ENCODE peak calls at places on chromosomes 6 and 20, in four cellular contexts. Z, C, M and Q are unnamed samples.

GRCh38 chr20:4711511-4711910 is 10.2 kb upstream of the PRND start:
- DNase-seq in C (no peak), Z (no peak), M (no peak), Q (no peak)

GRCh38 chr20:4544765-4545164 is 176.9 kb upstream of the PRND start:
- DNase-seq in M (no peak), Z (no peak), C (no peak), Q (no peak)

GRCh38 chr20:37345339-37346231 is at the start of gene SRC:
- DNase-seq in Z (peak), M (no peak), C (peak), Q (peak)

GRCh38 chr20:38043512-38044300 is 10.2 kb downstream of the RPRD1B start:
- DNase-seq in M (no peak), C (no peak), Z (no peak), Q (no peak)

GRCh38 chr6:25332165-25332564 is 53.0 kb downstream of the CARMIL1 start:
- DNase-seq in C (no peak), Z (no peak), M (no peak), Q (no peak)

GRCh38 chr20:39990692-39991091 is 698.3 kb downstream of the MAFB start:
- DNase-seq in Z (no peak), M (no peak), C (no peak), Q (no peak)

GRCh38 chr6:107567643-107568042 is 77.7 kb downstream of the SOBP start:
- DNase-seq in M (no peak), Z (no peak), C (no peak), Q (no peak)

GRCh38 chr6:82915666-82916065 is 150.0 kb downstream of the UBE3D start:
- DNase-seq in Z (no peak), C (no peak), M (no peak), Q (no peak)

GRCh38 chr20:17648782-17649730 is 33.0 kb downstream of the RRBP1 start:
- DNase-seq in M (peak), Z (peak), C (peak), Q (no peak)

GRCh38 chr20:63287697-63288580 is 5.0 kb upstream of the COL20A1 start:
- DNase-seq in M (no peak), C (no peak), Z (no peak), Q (no peak)

GRCh38 chr6:67629268-67629667 is 1005.8 kb upstream of the ADGRB3 start:
- DNase-seq in Z (no peak), C (no peak), M (no peak), Q (no peak)

GRCh38 chr20:61909028-61909427 is 156.7 kb downstream of the TAF4 start:
- DNase-seq in C (no peak), M (no peak), Z (no peak), Q (no peak)

GRCh38 chr6:40640591-40641293 is 53.6 kb upstream of the LRFN2 start:
- DNase-seq in Z (no peak), C (no peak), M (no peak), Q (no peak)

GRCh38 chr6:2505624-2506023 is 245.1 kb downstream of the MYLK4 start:
- DNase-seq in C (peak), M (no peak), Z (peak), Q (no peak)

GRCh38 chr20:61954276-61955021 is 111.2 kb downstream of the TAF4 start:
- DNase-seq in C (peak), M (no peak), Z (no peak), Q (no peak)

GRCh38 chr6:35081426-35081851 is 59.7 kb downstream of the TCP11 start:
- DNase-seq in C (no peak), Z (no peak), M (no peak), Q (no peak)

GRCh38 chr6:26223213-26223612 is 136.0 kb downstream of the HFE start:
- DNase-seq in M (no peak), Z (no peak), C (no peak), Q (no peak)

GRCh38 chr6:41584668-41585205 is 38.6 kb downstream of the FOXP4 start:
- DNase-seq in Z (no peak), M (no peak), C (no peak), Q (no peak)

GRCh38 chr20:2172305-2173175 is 70.9 kb downstream of the STK35 start:
- DNase-seq in M (peak), Z (peak), C (peak), Q (peak)

GRCh38 chr6:41671376-41671775 is 33.1 kb downstream of the MDFI start:
- DNase-seq in M (no peak), C (no peak), Z (no peak), Q (no peak)

GRCh38 chr6:35015996-35016395 is 125.1 kb downstream of the TCP11 start:
- DNase-seq in Z (no peak), M (no peak), C (no peak), Q (no peak)

GRCh38 chr6:105424177-105424783 is 21.4 kb upstream of the PREP start:
- DNase-seq in C (peak), Z (peak), M (no peak), Q (peak)

GRCh38 chr20:37517371-37517748 is 3.7 kb upstream of the NNAT start:
- DNase-seq in M (no peak), C (no peak), Z (no peak), Q (no peak)

GRCh38 chr6:50049829-50050228 is at the start of gene DEFB112:
- DNase-seq in M (no peak), C (no peak), Z (no peak), Q (no peak)

GRCh38 chr20:32562495-32562911 is 22.6 kb downstream of the NOL4L start:
- DNase-seq in Z (no peak), M (no peak), C (no peak), Q (peak)

GRCh38 chr6:4185419-4185818 is 50.0 kb upstream of the ECI2 start:
- DNase-seq in M (no peak), Z (no peak), C (no peak), Q (no peak)

GRCh38 chr6:31098449-31098938 is 13.9 kb downstream of the C6orf15 start:
- DNase-seq in M (no peak), C (no peak), Z (no peak), Q (no peak)

GRCh38 chr6:150775804-150776203 is 89.7 kb upstream of the MTHFD1L start:
- DNase-seq in C (no peak), M (no peak), Z (no peak), Q (no peak)

GRCh38 chr6:105179244-105180065 is at the start of gene POPDC3:
- DNase-seq in Z (peak), M (no peak), C (no peak), Q (no peak)

GRCh38 chr20:9323622-9324021 is 190.8 kb upstream of the LAMP5 start:
- DNase-seq in M (no peak), C (no peak), Z (peak), Q (peak)

GRCh38 chr6:16694789-16695188 is 66.5 kb downstream of the ATXN1 start:
- DNase-seq in Z (no peak), C (no peak), M (no peak), Q (no peak)

GRCh38 chr20:42836339-42836738 is 353.4 kb downstream of the PTPRT start:
- DNase-seq in M (no peak), C (no peak), Z (no peak), Q (no peak)

GRCh38 chr6:77180367-77180766 is 282.9 kb downstream of the HTR1B start:
- DNase-seq in C (no peak), M (no peak), Z (no peak), Q (no peak)

GRCh38 chr6:145225500-145225899 is 509.8 kb downstream of the EPM2A start:
- DNase-seq in C (no peak), Z (no peak), M (no peak), Q (no peak)

GRCh38 chr6:1497593-1498105 is 108.3 kb downstream of the FOXF2 start:
- DNase-seq in Z (no peak), M (no peak), C (no peak), Q (no peak)

GRCh38 chr20:41200446-41201202 is 63.3 kb downstream of the PLCG1 start:
- DNase-seq in Z (no peak), C (no peak), M (no peak), Q (no peak)

GRCh38 chr6:160355001-160355400 is 6.8 kb downstream of the SLC22A3 start:
- DNase-seq in M (no peak), Z (no peak), C (no peak), Q (no peak)

GRCh38 chr20:48354320-48355263 is 473.2 kb downstream of the PREX1 start:
- DNase-seq in Z (no peak), M (no peak), C (no peak), Q (no peak)

GRCh38 chr6:72863106-72863505 is 241.2 kb downstream of the KCNQ5 start:
- DNase-seq in M (no peak), C (no peak), Z (no peak), Q (no peak)

GRCh38 chr6:72864236-72864635 is 242.4 kb downstream of the KCNQ5 start:
- DNase-seq in C (no peak), M (no peak), Z (no peak), Q (no peak)

GRCh38 chr6:72864799-72865198 is 242.9 kb downstream of the KCNQ5 start:
- DNase-seq in Z (no peak), C (no peak), M (no peak), Q (no peak)

GRCh38 chr6:72861935-72862432 is 240.1 kb downstream of the KCNQ5 start:
- DNase-seq in C (no peak), M (peak), Z (no peak), Q (no peak)

GRCh38 chr6:72865467-72865866 is 243.6 kb downstream of the KCNQ5 start:
- DNase-seq in Z (no peak), M (no peak), C (no peak), Q (no peak)
- TF ChIP-seq FOXK2 in Z (no peak), M (no peak), C (no peak), Q (no peak)

GRCh38 chr20:34299925-34300806 is 3.0 kb downstream of the AHCY start:
- DNase-seq in Z (no peak), C (no peak), M (no peak), Q (peak)

GRCh38 chr20:34301587-34302311 is 1.4 kb downstream of the AHCY start:
- DNase-seq in Z (no peak), M (no peak), C (peak), Q (no peak)

GRCh38 chr20:34300809-34301586 is 2.2 kb downstream of the AHCY start:
- DNase-seq in C (no peak), M (no peak), Z (no peak), Q (peak)

GRCh38 chr20:34302723-34303528 is at the start of gene AHCY:
- DNase-seq in Z (peak), C (peak), M (peak), Q (peak)

GRCh38 chr20:34302312-34302722 is 838 bp downstream of the AHCY start:
- DNase-seq in C (no peak), M (no peak), Z (peak), Q (peak)
- TF ChIP-seq FOXK2 in C (no peak), M (no peak), Z (no peak), Q (no peak)

GRCh38 chr6:20217476-20217855 is 5.2 kb upstream of the MBOAT1 start:
- DNase-seq in Z (no peak), C (no peak), M (no peak), Q (no peak)
- TF ChIP-seq FOXK2 in Z (no peak), C (no peak), M (no peak), Q (no peak)

DNA sequence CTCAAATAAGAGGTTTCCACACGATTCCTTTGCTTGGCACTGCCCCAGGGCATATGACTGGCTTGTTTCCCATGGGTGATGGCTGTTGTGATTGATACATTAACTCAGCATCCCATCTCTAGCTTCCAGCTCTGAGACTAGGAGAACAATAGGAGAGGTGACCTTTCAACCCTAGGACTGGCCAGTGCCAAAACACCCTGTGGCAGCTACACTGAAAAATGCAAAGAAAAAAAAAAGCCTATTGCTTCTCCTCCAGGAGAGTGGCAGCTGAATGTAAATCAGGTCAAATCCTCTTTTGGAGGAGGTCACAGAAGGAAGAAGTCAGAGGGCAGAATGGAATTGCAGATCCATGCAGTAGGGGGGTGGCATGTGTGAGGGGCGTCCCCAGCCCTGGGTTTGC is 245.2 kb upstream of the RIN2 start:
- DNase-seq in Z (no peak), C (no peak), M (no peak), Q (no peak)
- TF ChIP-seq FOXK2 in Z (no peak), C (no peak), M (no peak), Q (no peak)

GRCh38 chr6:43178150-43178549 is 3.8 kb upstream of the CUL9 start:
- DNase-seq in C (no peak), M (no peak), Z (no peak), Q (no peak)
- TF ChIP-seq FOXK2 in C (no peak), M (no peak), Z (no peak), Q (no peak)

DNA sequence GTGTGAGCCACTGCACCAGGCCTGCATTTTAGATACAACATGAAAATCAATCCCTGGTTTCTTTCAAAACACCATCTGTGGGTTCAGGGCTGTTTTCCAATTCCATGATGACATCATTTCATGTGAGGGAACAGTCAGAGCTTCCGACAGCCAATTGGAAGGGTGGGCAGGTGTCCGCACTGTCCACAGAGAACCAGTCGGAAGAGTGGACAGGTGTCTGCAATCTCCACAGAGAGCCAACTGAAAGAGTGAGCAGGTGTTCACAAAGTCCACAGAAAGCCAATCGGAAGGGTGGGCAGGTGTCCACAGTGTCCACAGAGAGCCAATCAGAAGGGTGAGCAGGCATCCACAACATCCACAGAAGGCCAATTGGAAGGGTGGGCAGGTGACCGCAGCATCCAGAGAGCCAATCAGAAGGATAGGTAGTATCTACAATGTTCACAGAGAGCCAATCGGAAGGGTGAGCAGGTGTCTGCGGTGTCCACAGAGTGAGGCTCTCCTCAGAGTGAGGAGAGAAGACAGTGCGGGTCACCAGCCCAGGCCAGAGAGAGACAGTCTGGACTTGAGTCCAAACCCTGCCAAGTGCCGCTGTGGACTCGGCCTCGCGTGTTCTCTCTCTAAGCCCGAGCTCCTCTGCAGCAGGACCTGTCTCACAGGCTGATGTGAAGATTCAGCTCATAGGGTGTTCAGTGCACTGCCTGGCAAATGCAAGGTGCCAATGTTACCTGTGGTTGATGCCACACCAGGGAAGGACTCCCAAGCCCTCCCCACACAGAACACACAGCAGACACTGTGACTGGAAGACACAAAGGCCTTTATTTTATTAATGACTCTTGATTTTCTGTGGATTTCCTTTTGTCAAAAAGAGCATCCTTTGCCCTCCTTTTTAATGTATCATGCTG is 57.3 kb downstream of the DLL1 start:
- DNase-seq in Z (no peak), C (no peak), M (no peak), Q (no peak)
- TF ChIP-seq FOXK2 in Z (no peak), C (no peak), M (no peak), Q (no peak)

GRCh38 chr6:87436435-87436834 is 28.7 kb downstream of the CFAP206 start:
- DNase-seq in Z (peak), M (peak), C (peak), Q (peak)
- TF ChIP-seq FOXK2 in Z (no peak), M (no peak), C (no peak), Q (no peak)